ENCODE peak calls at places on chromosomes 3 and 15, in four cellular contexts. One of them, this sample, is unnamed.

GRCh38 chr3:158420654-158421396 is 150.2 kb upstream of the MLF1 start:
- DNase-seq in hepatocyte: no peak
- DNase-seq in endodermal cell: no peak
- DNase-seq in cardiac muscle cell: peak
- DNase-seq in this sample: peak

GRCh38 chr3:73037369-73037699 is 24.1 kb upstream of the EBLN2 start:
- DNase-seq in hepatocyte: no peak
- DNase-seq in endodermal cell: no peak
- DNase-seq in cardiac muscle cell: peak
- DNase-seq in this sample: no peak

GRCh38 chr3:129534428-129535027 is 6.1 kb downstream of the RHO start:
- DNase-seq in hepatocyte: peak
- DNase-seq in endodermal cell: peak
- DNase-seq in cardiac muscle cell: no peak
- DNase-seq in this sample: no peak

GRCh38 chr3:47715928-47716327 is 65.8 kb downstream of the SMARCC1 start:
- DNase-seq in hepatocyte: no peak
- DNase-seq in endodermal cell: no peak
- DNase-seq in cardiac muscle cell: peak
- DNase-seq in this sample: no peak

GRCh38 chr3:45701167-45701867 is 12.1 kb downstream of the SACM1L start:
- DNase-seq in hepatocyte: no peak
- DNase-seq in endodermal cell: peak
- DNase-seq in cardiac muscle cell: no peak
- DNase-seq in this sample: no peak

GRCh38 chr3:37984596-37984995 is 6.0 kb upstream of the VILL start:
- DNase-seq in hepatocyte: no peak
- DNase-seq in endodermal cell: peak
- DNase-seq in cardiac muscle cell: no peak
- DNase-seq in this sample: no peak

GRCh38 chr3:115697263-115698053 is 74.1 kb downstream of the GAP43 start:
- DNase-seq in hepatocyte: no peak
- DNase-seq in endodermal cell: no peak
- DNase-seq in cardiac muscle cell: no peak
- DNase-seq in this sample: no peak

GRCh38 chr15:66680502-66680901 is 21.5 kb upstream of the SMAD6 start:
- DNase-seq in hepatocyte: no peak
- DNase-seq in endodermal cell: no peak
- DNase-seq in cardiac muscle cell: no peak
- DNase-seq in this sample: no peak

GRCh38 chr15:66631616-66632263 is 65.9 kb upstream of the LCTL start:
- DNase-seq in hepatocyte: no peak
- DNase-seq in endodermal cell: peak
- DNase-seq in cardiac muscle cell: peak
- DNase-seq in this sample: no peak

GRCh38 chr3:27500051-27500450 is 15.9 kb upstream of the SLC4A7 start:
- DNase-seq in hepatocyte: no peak
- DNase-seq in endodermal cell: no peak
- DNase-seq in cardiac muscle cell: peak
- DNase-seq in this sample: no peak

GRCh38 chr3:17384567-17385296 is 357.7 kb downstream of the TBC1D5 start:
- DNase-seq in hepatocyte: no peak
- DNase-seq in endodermal cell: no peak
- DNase-seq in cardiac muscle cell: peak
- DNase-seq in this sample: no peak

GRCh38 chr3:101623656-101624055 is 49.7 kb downstream of the PCNP start:
- DNase-seq in hepatocyte: no peak
- DNase-seq in endodermal cell: peak
- DNase-seq in cardiac muscle cell: no peak
- DNase-seq in this sample: no peak

GRCh38 chr15:78457101-78457500 is 19.1 kb downstream of the IREB2 start:
- DNase-seq in hepatocyte: no peak
- DNase-seq in endodermal cell: no peak
- DNase-seq in cardiac muscle cell: peak
- DNase-seq in this sample: no peak

GRCh38 chr15:62848631-62849050 is 193.9 kb upstream of the TPM1 start:
- DNase-seq in hepatocyte: no peak
- DNase-seq in endodermal cell: peak
- DNase-seq in cardiac muscle cell: peak
- DNase-seq in this sample: no peak

GRCh38 chr15:46900992-46901391 is 816.3 kb upstream of the SEMA6D start:
- DNase-seq in hepatocyte: no peak
- DNase-seq in endodermal cell: no peak
- DNase-seq in cardiac muscle cell: no peak
- DNase-seq in this sample: no peak

GRCh38 chr15:97235285-97235985 is 725.1 kb upstream of the ARRDC4 start:
- DNase-seq in hepatocyte: peak
- DNase-seq in endodermal cell: peak
- DNase-seq in cardiac muscle cell: peak
- DNase-seq in this sample: peak

GRCh38 chr3:7788881-7789280 is 712.7 kb upstream of the LMCD1 start:
- DNase-seq in hepatocyte: no peak
- DNase-seq in endodermal cell: peak
- DNase-seq in cardiac muscle cell: no peak
- DNase-seq in this sample: no peak

GRCh38 chr3:170467560-170467959 is 48.9 kb downstream of the CLDN11 start:
- DNase-seq in hepatocyte: no peak
- DNase-seq in endodermal cell: no peak
- DNase-seq in cardiac muscle cell: no peak
- DNase-seq in this sample: no peak

GRCh38 chr15:79290642-79291275 is 8.2 kb downstream of the ANKRD34C start:
- DNase-seq in hepatocyte: no peak
- DNase-seq in endodermal cell: no peak
- DNase-seq in cardiac muscle cell: no peak
- DNase-seq in this sample: no peak

GRCh38 chr3:115804722-115805121 is 181.4 kb downstream of the GAP43 start:
- DNase-seq in hepatocyte: no peak
- DNase-seq in endodermal cell: no peak
- DNase-seq in cardiac muscle cell: peak
- DNase-seq in this sample: peak

GRCh38 chr3:110810356-110810755 is 261.3 kb upstream of the NECTIN3 start:
- DNase-seq in hepatocyte: no peak
- DNase-seq in endodermal cell: no peak
- DNase-seq in cardiac muscle cell: peak
- DNase-seq in this sample: no peak

GRCh38 chr15:42048821-42049200 is 28.0 kb upstream of the PLA2G4E start:
- DNase-seq in hepatocyte: no peak
- DNase-seq in endodermal cell: peak
- DNase-seq in cardiac muscle cell: no peak
- DNase-seq in this sample: peak

GRCh38 chr3:128153156-128154011 is at the start of gene EEFSEC:
- DNase-seq in hepatocyte: peak
- DNase-seq in endodermal cell: peak
- DNase-seq in cardiac muscle cell: peak
- DNase-seq in this sample: peak

GRCh38 chr15:82951472-82952155 is 906 bp downstream of the HOMER2 start:
- DNase-seq in hepatocyte: no peak
- DNase-seq in endodermal cell: no peak
- DNase-seq in cardiac muscle cell: no peak
- DNase-seq in this sample: peak

GRCh38 chr3:97957617-97958311 is 14.5 kb downstream of the RIOX2 start:
- DNase-seq in hepatocyte: no peak
- DNase-seq in endodermal cell: no peak
- DNase-seq in cardiac muscle cell: peak
- DNase-seq in this sample: no peak

GRCh38 chr3:120192579-120192978 is 92.4 kb downstream of the GPR156 start:
- DNase-seq in hepatocyte: no peak
- DNase-seq in endodermal cell: no peak
- DNase-seq in cardiac muscle cell: no peak
- DNase-seq in this sample: no peak

GRCh38 chr3:21484323-21485154 is 266.5 kb downstream of the ZNF385D start:
- DNase-seq in hepatocyte: peak
- DNase-seq in endodermal cell: peak
- DNase-seq in cardiac muscle cell: peak
- DNase-seq in this sample: peak

GRCh38 chr15:45314960-45315359 is 62.9 kb downstream of the SLC28A2 start:
- DNase-seq in hepatocyte: peak
- DNase-seq in endodermal cell: peak
- DNase-seq in cardiac muscle cell: peak
- DNase-seq in this sample: no peak

GRCh38 chr3:30002782-30003181 is 603.6 kb upstream of the TGFBR2 start:
- DNase-seq in hepatocyte: no peak
- DNase-seq in endodermal cell: no peak
- DNase-seq in cardiac muscle cell: peak
- DNase-seq in this sample: no peak

GRCh38 chr3:139608924-139609323 is 68.8 kb downstream of the NMNAT3 start:
- DNase-seq in hepatocyte: no peak
- DNase-seq in endodermal cell: no peak
- DNase-seq in cardiac muscle cell: no peak
- DNase-seq in this sample: no peak

GRCh38 chr15:74863239-74864056 is 9.7 kb downstream of the SCAMP2 start:
- DNase-seq in hepatocyte: no peak
- DNase-seq in endodermal cell: no peak
- DNase-seq in cardiac muscle cell: no peak
- DNase-seq in this sample: peak

GRCh38 chr3:177197934-177198484 is 727 bp upstream of the TBL1XR1 start:
- DNase-seq in hepatocyte: no peak
- DNase-seq in endodermal cell: no peak
- DNase-seq in cardiac muscle cell: no peak
- DNase-seq in this sample: no peak

DNA sequence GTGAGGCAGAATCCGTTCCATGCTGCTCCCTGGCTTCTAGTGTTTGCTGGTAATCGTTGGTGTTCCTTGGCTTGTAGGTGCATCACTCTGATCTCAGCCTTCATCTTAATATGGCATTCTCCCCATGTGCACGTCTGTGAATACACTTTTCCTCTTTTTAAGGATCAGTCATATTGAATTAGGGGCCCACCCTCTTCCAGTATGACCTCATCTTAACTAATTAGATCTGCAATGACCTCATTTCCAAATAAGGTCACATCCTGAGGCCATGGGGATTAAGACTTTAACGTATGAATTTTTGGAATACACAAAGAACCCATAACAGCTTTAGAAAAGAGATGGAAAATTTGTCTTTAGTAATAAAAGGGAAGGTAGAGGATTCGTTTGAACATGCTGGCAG is 34.1 kb upstream of the MASP1 start:
- DNase-seq in hepatocyte: no peak
- DNase-seq in endodermal cell: no peak
- DNase-seq in cardiac muscle cell: no peak
- DNase-seq in this sample: no peak
- TF ChIP-seq CTCF in hepatocyte: no peak
- TF ChIP-seq CTCF in endodermal cell: no peak
- TF ChIP-seq CTCF in cardiac muscle cell: no peak
- TF ChIP-seq CTCF in this sample: no peak

GRCh38 chr3:50212502-50212901 is 7.4 kb downstream of the SLC38A3 start:
- DNase-seq in hepatocyte: no peak
- DNase-seq in endodermal cell: peak
- DNase-seq in cardiac muscle cell: no peak
- DNase-seq in this sample: no peak
- H3K27ac ChIP-seq in hepatocyte: no peak
- H3K27ac ChIP-seq in endodermal cell: no peak
- H3K27ac ChIP-seq in cardiac muscle cell: no peak
- H3K27ac ChIP-seq in this sample: peak

GRCh38 chr15:28123408-28124023 is 24.4 kb upstream of the OCA2 start:
- DNase-seq in hepatocyte: peak
- DNase-seq in endodermal cell: peak
- DNase-seq in cardiac muscle cell: peak
- DNase-seq in this sample: peak
- TF ChIP-seq CTCF in hepatocyte: peak
- TF ChIP-seq CTCF in endodermal cell: peak
- TF ChIP-seq CTCF in cardiac muscle cell: peak
- TF ChIP-seq CTCF in this sample: peak

GRCh38 chr3:11635671-11636371 is 7.9 kb downstream of the VGLL4 start:
- DNase-seq in hepatocyte: no peak
- DNase-seq in endodermal cell: no peak
- DNase-seq in cardiac muscle cell: no peak
- DNase-seq in this sample: no peak
- H3K27ac ChIP-seq in hepatocyte: peak
- H3K27ac ChIP-seq in endodermal cell: peak
- H3K27ac ChIP-seq in cardiac muscle cell: no peak
- H3K27ac ChIP-seq in this sample: no peak

DNA sequence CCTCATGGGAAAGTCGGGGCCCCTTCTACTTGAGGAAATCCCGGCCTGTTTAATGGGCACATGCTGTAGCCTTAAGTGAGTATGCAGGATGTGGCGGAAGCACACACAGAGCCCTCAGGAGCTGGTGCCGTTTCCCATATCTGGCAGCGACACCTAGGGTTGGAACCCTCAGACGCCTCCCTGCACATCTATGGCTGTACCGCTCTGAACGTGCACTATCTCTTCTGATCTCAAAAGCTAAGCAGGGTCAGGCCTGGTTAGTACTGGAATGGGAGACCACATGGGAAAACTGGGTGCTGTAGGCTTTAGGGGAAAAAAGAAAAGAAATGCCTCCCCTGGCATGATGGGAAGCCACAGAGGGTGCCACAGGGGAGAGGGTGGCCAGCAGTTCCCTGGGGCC is 60.3 kb upstream of the TMEM115 start:
- DNase-seq in hepatocyte: no peak
- DNase-seq in endodermal cell: no peak
- DNase-seq in cardiac muscle cell: no peak
- DNase-seq in this sample: no peak
- TF ChIP-seq CTCF in hepatocyte: no peak
- TF ChIP-seq CTCF in endodermal cell: no peak
- TF ChIP-seq CTCF in cardiac muscle cell: no peak
- TF ChIP-seq CTCF in this sample: no peak

This sample was measured in RWPE1.